ENCODE peak calls at places on chromosome 19, in seven cellular contexts. Y, S, K, F, E, C and X are unnamed samples.

GRCh38 chr19:1512671-1513491 is at the start of gene ADAMTSL5:
- DNase-seq in Y (no peak), S (peak; percentile 63), K (no peak), F (no peak), E (peak; percentile 37), C (no peak), X (no peak)

GRCh38 chr19:33948651-33949335 is 152.1 kb downstream of the KCTD15 start:
- DNase-seq in Y (no peak), S (no peak), K (no peak), F (no peak), E (no peak), C (no peak), X (no peak)

GRCh38 chr19:1606138-1606651 is 933 bp upstream of the UQCR11 start:
- DNase-seq in Y (no peak), S (no peak), K (no peak), F (no peak), E (no peak), C (no peak), X (no peak)

GRCh38 chr19:15636026-15636425 is 4.7 kb upstream of the CYP4F3 start:
- DNase-seq in Y (no peak), S (no peak), K (no peak), F (no peak), E (no peak), C (no peak), X (no peak)

GRCh38 chr19:13839193-13839937 is 37.6 kb upstream of the NANOS3 start:
- DNase-seq in Y (no peak), S (peak; percentile 86), K (peak; percentile 98), F (peak; percentile 74), E (peak; percentile 78), C (no peak), X (no peak)

GRCh38 chr19:14472202-14472961 is 2.8 kb downstream of the PTGER1 start:
- DNase-seq in Y (no peak), S (peak; percentile 56), K (peak; percentile 94), F (no peak), E (peak; percentile 58), C (no peak), X (no peak)

GRCh38 chr19:56167064-56167578 is 8.7 kb upstream of the GALP start:
- DNase-seq in Y (no peak), S (peak; percentile 34), K (no peak), F (no peak), E (peak; percentile 13), C (no peak), X (no peak)

GRCh38 chr19:1816530-1817298 is 4.6 kb upstream of the ATP8B3 start:
- DNase-seq in Y (no peak), S (no peak), K (peak; percentile 64), F (no peak), E (no peak), C (no peak), X (no peak)

GRCh38 chr19:39469036-39469435 is 11.6 kb upstream of the TIMM50 start:
- DNase-seq in Y (no peak), S (no peak), K (no peak), F (no peak), E (no peak), C (no peak), X (no peak)

GRCh38 chr19:45676851-45677263 is 8.8 kb downstream of the GIPR start:
- DNase-seq in Y (no peak), S (no peak), K (peak; percentile 80), F (no peak), E (no peak), C (no peak), X (no peak)

GRCh38 chr19:18340990-18341868 is 831 bp downstream of the PGPEP1 start:
- DNase-seq in Y (no peak), S (peak; percentile 34), K (peak; percentile 93), F (peak; percentile 23), E (peak; percentile 35), C (no peak), X (no peak)
- TF ChIP-seq CTCF in Y (no peak), S (no peak), K (no peak), F (no peak), E (no peak), C (no peak), X (no peak)

DNA sequence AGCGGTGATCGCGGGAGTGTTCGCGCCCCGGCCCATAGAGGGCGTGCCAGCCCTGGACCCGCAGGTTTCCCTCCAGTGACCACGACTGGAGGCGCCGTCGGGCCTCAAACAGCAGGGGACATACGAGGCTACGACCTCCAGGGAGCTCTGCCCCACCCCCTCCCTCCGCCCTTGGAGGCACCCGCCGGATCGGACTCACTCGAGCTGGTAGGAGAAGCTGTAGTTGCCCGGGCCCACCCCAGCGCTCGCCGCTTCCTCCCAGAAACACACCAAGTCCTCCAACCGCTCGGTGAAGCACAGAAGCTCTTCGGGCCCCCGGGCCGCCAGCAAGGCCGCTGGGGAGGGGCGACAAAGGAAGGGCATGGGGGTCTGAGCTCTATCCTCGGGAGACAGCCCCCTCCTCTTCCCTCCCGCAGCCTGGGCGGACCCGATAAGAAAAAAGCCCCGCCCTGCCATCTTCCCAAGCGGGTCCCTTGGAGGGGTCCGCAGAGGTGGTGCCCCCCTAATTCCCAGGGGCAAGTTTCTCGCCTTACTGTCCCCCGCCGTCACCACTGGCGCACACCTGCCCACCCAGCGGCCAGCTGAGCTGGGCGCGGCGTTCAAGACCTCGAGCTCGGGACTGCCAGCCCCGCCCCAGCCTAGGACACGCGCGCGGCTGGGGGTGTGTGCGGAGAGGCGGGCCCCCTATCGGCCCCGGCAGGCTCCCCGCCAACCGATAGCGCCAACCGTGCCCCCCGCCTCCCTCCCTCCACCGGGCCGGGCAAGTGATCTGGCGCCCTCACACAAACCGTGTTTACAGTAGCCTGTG is 1.0 kb downstream of the EPOR start:
- DNase-seq in Y (no peak), S (peak; percentile 39), K (peak; percentile 91), F (no peak), E (no peak), C (no peak), X (no peak)
- H3K4me3 ChIP-seq in Y (no peak overlapping the region), S (peak overlapping the region; percentile 65), K (peak overlapping the region; percentile 49), F (peak overlapping the region; percentile 57), E (no peak overlapping the region), C (peak overlapping the region; percentile 36), X (peak overlapping the region; percentile 14)

DNA sequence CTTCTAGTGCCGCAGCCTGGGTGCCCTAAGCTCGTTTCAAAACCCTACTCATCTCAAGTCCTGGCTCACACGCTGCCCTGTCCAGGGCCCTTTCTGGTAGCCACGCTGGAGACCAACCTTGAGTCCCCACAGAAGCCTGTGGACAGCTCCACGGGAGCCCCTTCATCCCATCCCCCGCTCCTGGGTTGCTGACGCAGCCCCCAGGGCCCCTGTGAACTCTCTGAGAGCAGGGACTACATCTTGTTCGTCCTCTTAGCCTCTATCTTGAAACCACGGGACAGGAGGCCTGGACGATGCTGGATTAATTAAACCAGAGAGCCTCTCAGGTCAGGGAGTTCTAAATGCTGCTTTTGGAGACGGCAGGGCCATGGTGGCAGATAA is 7.4 kb downstream of the MLLT1 start:
- DNase-seq in Y (no peak), S (no peak), K (no peak), F (no peak), E (peak; percentile 17), C (no peak), X (no peak)
- TF ChIP-seq CTCF in Y (no peak), S (no peak), K (no peak), F (no peak), E (no peak), C (no peak), X (no peak)

DNA sequence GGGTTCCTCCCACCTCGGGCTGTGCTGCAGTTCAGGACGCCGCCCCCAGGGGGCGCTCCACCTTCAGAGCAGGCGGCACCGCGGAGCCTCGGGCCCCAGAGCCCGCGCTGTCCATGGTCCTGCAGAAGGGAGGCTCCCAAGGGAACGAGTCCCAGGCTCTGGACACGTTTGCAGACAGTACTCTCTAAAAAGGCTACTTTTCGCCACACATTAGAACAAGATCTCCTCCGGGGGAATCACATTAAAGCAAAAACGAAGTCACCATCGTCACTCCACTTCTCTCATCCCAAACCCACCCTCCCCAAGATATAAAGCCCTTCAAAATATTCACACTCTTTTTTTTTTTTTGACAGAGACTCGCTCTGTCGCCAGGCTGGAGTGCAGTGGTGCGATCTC is 4.6 kb upstream of the SIGLEC10 start:
- DNase-seq in Y (peak; percentile 35), S (peak; percentile 76), K (peak; percentile 97), F (no peak), E (peak; percentile 60), C (peak; percentile 5), X (peak; percentile 6)
- H3K4me3 ChIP-seq in Y (no peak overlapping the region), S (no peak overlapping the region), K (peak overlapping the region; percentile 5), F (no peak overlapping the region), E (no peak overlapping the region), C (no peak overlapping the region), X (no peak overlapping the region)

GRCh38 chr19:44499559-44499958 is 763 bp downstream of the ZNF180 start:
- DNase-seq in Y (no peak), S (no peak), K (no peak), F (no peak), E (no peak), C (no peak), X (no peak)
- TF ChIP-seq CTCF in Y (no peak), S (no peak), K (no peak), F (no peak), E (no peak), C (no peak), X (no peak)

DNA sequence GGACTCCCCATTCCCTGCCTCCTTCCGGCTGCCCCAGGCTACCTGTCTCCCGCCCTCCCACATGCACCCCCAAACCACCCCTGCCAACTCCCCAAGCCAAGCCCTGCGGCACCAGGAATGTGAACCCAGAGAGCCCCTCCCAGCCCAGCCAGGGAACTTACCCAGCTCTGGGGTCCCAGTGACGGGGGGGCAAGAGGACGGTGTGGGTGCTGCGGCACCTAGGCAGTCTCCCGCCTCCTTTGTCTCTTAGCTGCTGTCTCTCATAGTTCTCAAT is 558 bp downstream of the PLEKHA4 start:
- DNase-seq in Y (no peak), S (no peak), K (no peak), F (no peak), E (no peak), C (no peak), X (no peak)
- H3K4me3 ChIP-seq in Y (peak overlapping the region; percentile 53), S (peak overlapping the region; percentile 61), K (no peak overlapping the region), F (peak overlapping the region; percentile 66), E (peak overlapping the region; percentile 67), C (peak overlapping the region; percentile 43), X (peak overlapping the region; percentile 44)

GRCh38 chr19:4606921-4607678 is 32.2 kb upstream of the TNFAIP8L1 start:
- DNase-seq in Y (no peak), S (no peak), K (peak; percentile 73), F (no peak), E (peak; percentile 45), C (no peak), X (no peak)
- TF ChIP-seq CTCF in Y (peak; percentile 4), S (no peak), K (no peak), F (no peak), E (no peak), C (no peak), X (no peak)

GRCh38 chr19:31539386-31539785 is 190.2 kb upstream of the TSHZ3 start:
- DNase-seq in Y (no peak), S (no peak), K (no peak), F (no peak), E (no peak), C (no peak), X (no peak)
- H3K4me3 ChIP-seq in Y (no peak overlapping the region), S (no peak overlapping the region), K (no peak overlapping the region), F (no peak overlapping the region), E (no peak overlapping the region), C (no peak overlapping the region), X (no peak overlapping the region)